ENCODE peak calls at places on chromosomes 11 and 22, in nine cellular contexts. M, G, L, Y, V, R, B, A and E are unnamed samples.

GRCh38 chr11:105738972-105739574 is 129.2 kb downstream of the GRIA4 start:
- DNase-seq in G (peak; percentile 20), R (no peak), Y (no peak), B (no peak), M (no peak), V (no peak), A (peak; percentile 22), L (no peak), E (no peak)

GRCh38 chr22:31753005-31753633 is 700 bp upstream of the DEPDC5 start:
- DNase-seq in G (no peak), A (peak; percentile 93), B (peak; percentile 9), V (no peak), M (peak; percentile 80), R (no peak), L (peak; percentile 63), Y (peak; percentile 33), E (peak; percentile 17)

GRCh38 chr11:34656062-34656720 is 35.3 kb downstream of the EHF start:
- DNase-seq in G (no peak), V (no peak), B (no peak), A (no peak), Y (no peak), M (no peak), L (no peak), R (no peak), E (no peak)

GRCh38 chr11:119144825-119145476 is 3.9 kb upstream of the ABCG4 start:
- DNase-seq in R (peak; percentile 6), G (peak; percentile 51), L (peak; percentile 26), B (peak; percentile 57), A (peak; percentile 88), Y (peak; percentile 29), M (peak; percentile 69), V (peak; percentile 52), E (peak; percentile 24)

GRCh38 chr22:44133901-44134511 is 46.7 kb upstream of the PARVG start:
- DNase-seq in Y (no peak), B (no peak), L (no peak), M (no peak), G (no peak), A (no peak), V (no peak), R (no peak), E (no peak)

GRCh38 chr11:62881579-62882427 is 1.1 kb downstream of the SLC3A2 start:
- DNase-seq in A (peak; percentile 92), V (peak; percentile 81), G (peak; percentile 90), R (peak; percentile 87), L (peak; percentile 93), M (peak; percentile 80), B (peak; percentile 97), Y (peak; percentile 95), E (peak; percentile 82)

GRCh38 chr11:122642971-122643370 is 12.6 kb upstream of the UBASH3B start:
- DNase-seq in B (peak; percentile 45), V (no peak), R (no peak), L (no peak), A (no peak), M (no peak), Y (no peak), G (no peak), E (no peak)

GRCh38 chr11:3156282-3156660 is 8.8 kb downstream of the OSBPL5 start:
- DNase-seq in A (no peak), G (no peak), Y (no peak), R (no peak), V (no peak), B (no peak), M (no peak), L (no peak), E (no peak)

GRCh38 chr11:132284611-132285010 is 914.2 kb downstream of the NTM start:
- DNase-seq in Y (no peak), A (no peak), R (no peak), L (no peak), V (no peak), B (no peak), M (no peak), G (no peak), E (no peak)

GRCh38 chr11:64649304-64649703 is 58.3 kb downstream of the SLC22A12 start:
- DNase-seq in A (peak; percentile 85), L (no peak), G (peak; percentile 42), Y (no peak), M (peak; percentile 56), V (no peak), B (no peak), R (no peak), E (no peak)

GRCh38 chr22:25979968-25980367 is 189.3 kb upstream of the SEZ6L start:
- DNase-seq in G (no peak), R (no peak), A (no peak), L (no peak), B (no peak), V (no peak), M (no peak), Y (no peak), E (no peak)

GRCh38 chr11:3160252-3161031 is 4.7 kb downstream of the OSBPL5 start:
- DNase-seq in A (peak; percentile 99), L (peak; percentile 69), M (peak; percentile 89), R (peak; percentile 54), B (peak; percentile 88), G (peak; percentile 86), Y (peak; percentile 48), V (peak; percentile 20), E (no peak)

GRCh38 chr22:47862394-47862793 is 1099.9 kb downstream of the TBC1D22A start:
- DNase-seq in A (no peak), G (no peak), Y (no peak), V (no peak), B (no peak), L (no peak), M (no peak), R (no peak), E (no peak)

GRCh38 chr11:12841946-12842630 is 167.0 kb upstream of the RASSF10 start:
- DNase-seq in V (no peak), A (peak; percentile 57), G (peak; percentile 82), B (peak; percentile 86), M (peak; percentile 43), R (peak; percentile 71), Y (no peak), L (peak; percentile 69), E (no peak)

GRCh38 chr11:65961267-65962135 is at the start of gene SART1:
- DNase-seq in M (peak; percentile 94), G (peak; percentile 98), Y (peak; percentile 97), R (peak; percentile 97), V (peak; percentile 93), B (peak; percentile 96), L (peak; percentile 97), A (peak; percentile 99), E (peak; percentile 96)

GRCh38 chr11:43943931-43944751 is 1.7 kb downstream of the C11orf96 start:
- DNase-seq in B (no peak), R (no peak), V (no peak), M (peak; percentile 36), Y (peak; percentile 57), A (peak; percentile 42), L (no peak), G (peak; percentile 42), E (no peak)

GRCh38 chr11:82462588-82462987 is 271.1 kb downstream of the FAM181B start:
- DNase-seq in Y (no peak), A (no peak), M (no peak), B (no peak), L (no peak), V (no peak), R (no peak), G (peak; percentile 41), E (no peak)

GRCh38 chr11:46237248-46238077 is 40.0 kb upstream of the CREB3L1 start:
- DNase-seq in M (peak; percentile 70), L (peak; percentile 30), A (peak; percentile 70), Y (peak; percentile 68), R (no peak), G (no peak), V (peak; percentile 92), B (peak; percentile 84), E (no peak)

GRCh38 chr11:35287491-35287890 is 131.9 kb downstream of the SLC1A2 start:
- DNase-seq in G (no peak), A (no peak), V (no peak), R (no peak), B (no peak), Y (no peak), M (no peak), L (no peak), E (no peak)

GRCh38 chr11:17762309-17762974 is 27.9 kb downstream of the KCNC1 start:
- DNase-seq in Y (no peak), M (no peak), B (no peak), L (no peak), A (no peak), V (no peak), R (no peak), G (no peak), E (no peak)

GRCh38 chr11:1992111-1992510 is 5.5 kb downstream of the H19 start:
- DNase-seq in R (no peak), B (no peak), A (no peak), L (no peak), M (no peak), V (no peak), Y (no peak), G (no peak), E (no peak)

GRCh38 chr11:65182258-65183170 is 786 bp downstream of the CAPN1 start:
- DNase-seq in Y (no peak), B (peak; percentile 8), A (peak; percentile 65), R (no peak), G (peak; percentile 40), L (peak; percentile 55), V (no peak), M (no peak), E (no peak)

GRCh38 chr22:41888638-41889200 is 26.2 kb downstream of the SHISA8 start:
- DNase-seq in B (no peak), A (no peak), G (no peak), R (no peak), M (no peak), L (no peak), Y (no peak), V (no peak), E (no peak)

GRCh38 chr11:96307748-96308133 is 35.3 kb downstream of the MAML2 start:
- DNase-seq in G (no peak), M (no peak), R (no peak), A (no peak), L (no peak), V (peak; percentile 84), B (peak; percentile 92), Y (no peak), E (no peak)

GRCh38 chr11:57568330-57568766 is 876 bp upstream of the UBE2L6 start:
- DNase-seq in B (peak; percentile 69), L (peak; percentile 62), R (peak; percentile 73), V (peak; percentile 47), G (no peak), Y (peak; percentile 94), A (no peak), M (peak; percentile 90), E (no peak)

GRCh38 chr22:35567214-35567792 is 26.7 kb downstream of the RASD2 start:
- DNase-seq in Y (no peak), A (no peak), M (no peak), B (no peak), R (no peak), V (no peak), L (no peak), G (no peak), E (no peak)

GRCh38 chr22:20015971-20016733 is 471 bp downstream of the ARVCF start:
- DNase-seq in M (peak; percentile 62), G (peak; percentile 16), R (no peak), A (peak; percentile 68), L (no peak), V (no peak), Y (peak; percentile 28), B (no peak), E (peak; percentile 20)

GRCh38 chr11:68012843-68013610 is 2.9 kb downstream of the ALDH3B1 start:
- DNase-seq in Y (no peak), B (peak; percentile 97), G (no peak), A (no peak), M (no peak), R (no peak), L (no peak), V (no peak), E (no peak)

GRCh38 chr22:50010676-50011446 is 1.7 kb downstream of the IL17REL start:
- DNase-seq in L (no peak), M (peak; percentile 25), A (no peak), V (no peak), R (no peak), B (no peak), Y (peak; percentile 68), G (no peak), E (peak; percentile 53)

GRCh38 chr11:61695917-61696316 is 15.7 kb downstream of the DAGLA start:
- DNase-seq in M (no peak), R (no peak), A (no peak), B (peak; percentile 72), L (no peak), G (no peak), Y (peak; percentile 94), V (no peak), E (peak; percentile 82)

GRCh38 chr22:36405671-36406070 is 17.9 kb upstream of the MYH9 start:
- DNase-seq in Y (peak; percentile 56), V (no peak), M (no peak), G (no peak), B (no peak), L (peak; percentile 31), A (no peak), R (peak; percentile 6), E (peak; percentile 28)